ENCODE peak calls at places on chromosomes 5 and 9, in nine cellular contexts. S is ovary, D is stomach, U is A549, R is uterus, I is Peyer's patch, O is H1, E is endothelial cell of umbilical vein, F is prostate gland. X is an unnamed sample.

GRCh38 chr5:131277875-131278795 is 14.3 kb downstream of the CDC42SE2 start:
- DNase-seq in F (no peak), S (no peak), O (no peak), D (no peak), U (no peak), E (no peak), R (no peak), I (no peak), X (no peak)

GRCh38 chr5:76500633-76501393 is 97.7 kb downstream of the IQGAP2 start:
- DNase-seq in E (no peak), S (peak; percentile 36), R (no peak), D (no peak), F (no peak), U (no peak), I (no peak), O (no peak), X (no peak)

GRCh38 chr5:122723606-122724352 is 51.1 kb upstream of the SNX2 start:
- DNase-seq in U (no peak), S (no peak), O (no peak), R (no peak), I (no peak), F (no peak), E (no peak), D (no peak), X (peak; percentile 32)

GRCh38 chr9:108645520-108645919 is 210.3 kb downstream of the ACTL7B start:
- DNase-seq in D (no peak), O (no peak), U (no peak), R (no peak), F (no peak), E (no peak), S (no peak), I (no peak), X (no peak)

GRCh38 chr5:1744393-1745189 is 55.0 kb downstream of the MRPL36 start:
- DNase-seq in R (no peak), O (no peak), E (no peak), F (no peak), S (no peak), U (no peak), I (no peak), D (no peak), X (no peak)

GRCh38 chr9:134382733-134383132 is 56.5 kb downstream of the RXRA start:
- DNase-seq in U (no peak), O (no peak), E (no peak), I (peak; percentile 83), D (no peak), S (no peak), F (no peak), R (no peak), X (no peak)

GRCh38 chr5:178201221-178201926 is 3.0 kb upstream of the HNRNPAB start:
- DNase-seq in U (no peak), I (no peak), O (no peak), S (no peak), F (no peak), D (no peak), R (no peak), E (no peak), X (no peak)

GRCh38 chr5:24646915-24647314 is 2.1 kb upstream of the CDH10 start:
- DNase-seq in D (no peak), E (no peak), I (no peak), R (no peak), U (no peak), O (no peak), F (no peak), S (no peak), X (no peak)

GRCh38 chr9:77386187-77386586 is 208.9 kb downstream of the VPS13A start:
- DNase-seq in S (no peak), U (no peak), O (no peak), F (no peak), I (no peak), D (no peak), R (no peak), E (no peak), X (no peak)

GRCh38 chr5:129460951-129461815 is 1.1 kb downstream of the ADAMTS19 start:
- DNase-seq in I (peak; percentile 48), E (peak; percentile 10), O (peak; percentile 84), U (peak; percentile 28), F (peak; percentile 5), D (peak; percentile 51), R (peak; percentile 72), S (peak; percentile 25), X (peak; percentile 25)

DNA sequence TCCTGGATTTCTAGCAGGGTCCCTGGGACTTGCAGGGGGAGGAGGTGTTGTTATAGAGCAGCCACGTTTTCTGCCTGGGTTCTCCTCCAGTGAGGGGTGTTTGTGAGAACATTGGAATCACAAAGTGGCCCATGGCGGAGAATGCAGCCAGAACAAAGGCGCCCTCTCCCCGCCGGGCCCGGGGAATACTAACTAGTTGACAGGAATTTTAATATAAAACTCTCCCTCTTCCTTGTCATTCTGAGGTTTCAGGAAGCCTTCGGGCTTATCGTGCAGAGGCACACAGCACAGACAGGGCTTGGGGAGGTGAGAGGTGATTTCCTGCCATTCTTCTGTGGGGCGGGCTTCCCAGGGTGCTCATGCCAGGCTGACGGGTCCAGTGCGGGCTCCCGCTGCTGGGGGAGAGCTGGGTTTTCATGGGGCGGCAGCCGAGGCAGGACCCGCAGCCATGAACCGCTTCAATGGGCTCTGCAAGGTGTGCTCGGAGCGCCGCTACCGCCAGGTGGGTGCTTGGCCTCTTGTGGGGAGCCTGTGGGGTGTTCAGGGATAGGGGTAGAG is 37.7 kb downstream of the RGS3 start:
- DNase-seq in U (no peak), S (no peak), O (peak; percentile 64), I (no peak), E (peak; percentile 98), D (no peak), R (no peak), F (no peak), X (no peak)
- TF ChIP-seq POLR2A in U (no peak), S (no peak), O (no peak), I (no peak), E (peak; percentile 88), D (no peak), R (no peak), F (no peak), X (no peak)

DNA sequence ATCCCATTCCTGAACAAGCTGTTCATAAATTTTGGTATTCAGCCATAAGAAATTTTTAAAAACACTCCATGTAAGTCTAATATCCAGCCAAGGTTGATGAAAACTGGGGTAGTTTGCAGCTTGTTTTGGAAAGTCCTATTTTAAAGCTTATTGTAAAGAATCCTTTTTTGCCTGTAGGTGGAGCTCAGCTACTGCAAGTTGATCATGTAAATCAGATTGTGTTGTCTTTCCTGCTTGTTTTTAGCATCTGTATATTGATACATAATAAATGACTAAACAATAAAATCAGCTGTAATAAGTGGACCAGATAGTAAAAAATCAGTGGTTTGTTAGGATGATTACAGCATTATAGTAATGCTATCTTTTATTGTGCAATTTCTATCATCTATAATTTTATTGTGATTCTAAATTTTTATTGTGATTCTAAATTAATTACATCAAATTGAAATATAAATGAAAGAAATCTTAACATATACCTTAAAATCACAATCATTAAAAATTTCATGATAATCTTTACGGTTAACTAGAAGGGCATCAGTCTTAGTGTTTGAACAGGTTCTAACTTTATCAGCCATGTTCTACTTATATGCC is 42.4 kb downstream of the CWC27 start:
- DNase-seq in S (no peak), I (no peak), U (peak; percentile 17), E (peak; percentile 65), O (no peak), D (no peak), R (no peak), F (no peak), X (no peak)
- TF ChIP-seq POLR2A in S (no peak), I (no peak), U (no peak), E (no peak), O (no peak), D (no peak), R (no peak), F (no peak), X (no peak)

GRCh38 chr9:136117291-136118060 is 1.2 kb downstream of the TMEM250 start:
- DNase-seq in E (no peak), I (no peak), D (peak; percentile 63), S (peak; percentile 37), U (no peak), F (no peak), R (no peak), O (no peak), X (no peak)

GRCh38 chr9:136120119-136120393 is 1.4 kb upstream of the TMEM250 start:
- DNase-seq in O (no peak), R (no peak), F (no peak), E (no peak), I (no peak), D (no peak), S (no peak), U (no peak), X (no peak)

GRCh38 chr9:136118061-136118366 is 661 bp downstream of the TMEM250 start:
- DNase-seq in D (no peak), R (no peak), S (no peak), E (peak; percentile 25), U (no peak), O (peak; percentile 73), F (no peak), I (no peak), X (no peak)

GRCh38 chr9:136119259-136120118 is 814 bp upstream of the TMEM250 start:
- DNase-seq in E (peak; percentile 52), S (peak; percentile 48), R (no peak), I (peak; percentile 71), F (no peak), O (no peak), D (no peak), U (no peak), X (no peak)

GRCh38 chr9:136118367-136119258 is at the start of gene TMEM250:
- DNase-seq in R (peak; percentile 97), U (peak; percentile 87), I (peak; percentile 98), O (peak; percentile 94), E (peak; percentile 98), S (peak; percentile 95), D (peak; percentile 97), F (peak; percentile 92), X (peak; percentile 95)
- TF ChIP-seq POLR2A in R (peak; percentile 94), U (peak; percentile 84), I (peak; percentile 85), O (no peak), E (peak; percentile 65), S (peak; percentile 89), D (no peak), F (peak; percentile 90), X (peak; percentile 64)

GRCh38 chr5:138331449-138332368 is at the start of gene CDC25C:
- DNase-seq in F (peak; percentile 98), O (peak; percentile 96), S (peak; percentile 97), R (peak; percentile 97), E (peak; percentile 100), D (peak; percentile 97), I (peak; percentile 99), U (peak; percentile 98), X (peak; percentile 91)
- TF ChIP-seq POLR2A in F (peak; percentile 7), O (peak; percentile 66), S (no peak), R (no peak), E (peak; percentile 80), D (no peak), I (no peak), U (no peak), X (peak; percentile 57)

X was measured in GM12891.